ENCODE peak calls at places on chromosomes 6 and 20, in nine cellular contexts. A is pancreas, D is HFFc6, Q is cardiac fibroblast, G is retinal pigment epithelial cell, P is ovary, F is nephron progenitor cell, L is mesothelial cell of epicardium, N is foreskin fibroblast. B is an unnamed sample.

GRCh38 chr6:100700009-100700408 is 181.1 kb downstream of the ASCC3 start:
- DNase-seq in A (no peak), Q (no peak), F (no peak), D (no peak), P (no peak), G (no peak), L (no peak), N (no peak), B (no peak)

GRCh38 chr6:98834060-98835031 is at the start of gene POU3F2:
- DNase-seq in P (peak; percentile 87), L (peak; percentile 76), A (peak; percentile 67), Q (peak; percentile 83), F (peak; percentile 94), N (peak; percentile 68), G (peak; percentile 57), D (peak; percentile 70), B (peak; percentile 93)

GRCh38 chr6:54266400-54266923 is 41.8 kb upstream of the TINAG start:
- DNase-seq in P (no peak), Q (no peak), N (no peak), F (no peak), G (no peak), L (no peak), A (no peak), D (no peak), B (no peak)

GRCh38 chr6:83221886-83222479 is 28.8 kb downstream of the RWDD2A start:
- DNase-seq in G (no peak), A (no peak), P (no peak), Q (peak; percentile 71), F (no peak), D (peak; percentile 49), L (no peak), N (no peak), B (no peak)

GRCh38 chr20:44422083-44422482 is 53.6 kb upstream of the TTPAL start:
- DNase-seq in A (no peak), D (peak; percentile 48), P (no peak), Q (no peak), N (peak; percentile 68), G (no peak), L (no peak), F (no peak), B (no peak)

GRCh38 chr6:159044899-159045727 is at the start of gene TAGAP:
- DNase-seq in D (no peak), F (no peak), P (peak; percentile 58), N (peak; percentile 6), Q (no peak), L (no peak), A (peak; percentile 63), G (no peak), B (no peak)

GRCh38 chr6:138162104-138162946 is 586 bp downstream of the ARFGEF3 start:
- DNase-seq in A (peak; percentile 32), G (no peak), D (no peak), P (no peak), L (no peak), F (peak; percentile 42), N (peak; percentile 14), Q (no peak), B (no peak)

GRCh38 chr20:1108437-1108920 is 9.9 kb upstream of the PSMF1 start:
- DNase-seq in F (peak; percentile 70), A (no peak), P (no peak), L (no peak), G (no peak), D (peak; percentile 39), N (peak; percentile 21), Q (peak; percentile 47), B (peak; percentile 53)

GRCh38 chr20:46430921-46431712 is 24.7 kb upstream of the ELMO2 start:
- DNase-seq in F (no peak), L (no peak), D (no peak), G (no peak), Q (no peak), A (no peak), P (no peak), N (no peak), B (no peak)

GRCh38 chr20:32575805-32576204 is 9.3 kb downstream of the NOL4L start:
- DNase-seq in D (no peak), A (no peak), N (no peak), Q (no peak), F (no peak), L (no peak), G (no peak), P (no peak), B (no peak)

GRCh38 chr20:63268256-63268655 is 4.4 kb upstream of the ARFGAP1 start:
- DNase-seq in P (no peak), N (no peak), L (no peak), G (peak; percentile 51), Q (no peak), F (no peak), A (no peak), D (no peak), B (no peak)

GRCh38 chr20:11117808-11118528 is 444.2 kb upstream of the JAG1 start:
- DNase-seq in F (no peak), D (peak; percentile 25), P (no peak), L (no peak), Q (peak; percentile 53), G (no peak), A (peak; percentile 22), N (peak; percentile 69), B (no peak)

GRCh38 chr6:168737481-168737880 is 296.5 kb downstream of the SMOC2 start:
- DNase-seq in D (no peak), N (no peak), F (no peak), Q (peak; percentile 19), L (no peak), P (no peak), A (no peak), G (no peak), B (no peak)

GRCh38 chr6:85364354-85364753 is 85.5 kb upstream of the NT5E start:
- DNase-seq in D (peak; percentile 79), A (no peak), P (no peak), Q (peak; percentile 15), L (no peak), F (no peak), N (peak; percentile 79), G (no peak), B (no peak)

GRCh38 chr6:169702640-169703246 is 817 bp downstream of the C6orf120 start:
- DNase-seq in N (no peak), Q (peak; percentile 19), L (no peak), A (no peak), G (no peak), F (no peak), P (no peak), D (no peak), B (peak; percentile 6)

GRCh38 chr20:10673831-10674683 is at the start of gene JAG1:
- DNase-seq in L (peak; percentile 92), N (peak; percentile 93), Q (peak; percentile 98), A (peak; percentile 97), D (peak; percentile 82), P (peak; percentile 96), G (no peak), F (peak; percentile 95), B (peak; percentile 93)

GRCh38 chr6:40390144-40390800 is 196.9 kb downstream of the LRFN2 start:
- DNase-seq in A (no peak), F (no peak), G (no peak), D (no peak), N (no peak), L (no peak), Q (no peak), P (no peak), B (no peak)

GRCh38 chr20:59032713-59033059 is 551 bp upstream of the ATP5F1E start:
- DNase-seq in L (no peak), Q (peak; percentile 34), N (peak; percentile 43), D (peak; percentile 20), G (no peak), P (no peak), A (no peak), F (no peak), B (no peak)

GRCh38 chr20:22563062-22563965 is 21.1 kb downstream of the FOXA2 start:
- DNase-seq in L (no peak), A (no peak), P (no peak), Q (no peak), D (no peak), N (no peak), F (no peak), G (no peak), B (no peak)

GRCh38 chr20:25459111-25459830 is 51.8 kb downstream of the GINS1 start:
- DNase-seq in L (no peak), G (no peak), A (no peak), Q (no peak), P (no peak), F (no peak), D (no peak), N (no peak), B (no peak)

GRCh38 chr6:6646859-6647258 is 58.3 kb downstream of the LY86 start:
- DNase-seq in G (no peak), N (no peak), A (no peak), P (no peak), Q (no peak), L (no peak), F (no peak), D (no peak), B (no peak)
- TF ChIP-seq CTCF in G (no peak), N (no peak), A (no peak), P (no peak), Q (no peak), L (no peak), F (no peak), D (no peak), B (no peak)

GRCh38 chr20:37396520-37397075 is 50.7 kb downstream of the SRC start:
- DNase-seq in Q (no peak), A (no peak), G (no peak), P (no peak), F (peak; percentile 85), D (no peak), L (peak; percentile 53), N (no peak), B (peak; percentile 83)
- TF ChIP-seq CTCF in Q (no peak), A (no peak), G (no peak), P (no peak), F (peak; percentile 44), D (no peak), L (no peak), N (no peak), B (peak; percentile 57)

DNA sequence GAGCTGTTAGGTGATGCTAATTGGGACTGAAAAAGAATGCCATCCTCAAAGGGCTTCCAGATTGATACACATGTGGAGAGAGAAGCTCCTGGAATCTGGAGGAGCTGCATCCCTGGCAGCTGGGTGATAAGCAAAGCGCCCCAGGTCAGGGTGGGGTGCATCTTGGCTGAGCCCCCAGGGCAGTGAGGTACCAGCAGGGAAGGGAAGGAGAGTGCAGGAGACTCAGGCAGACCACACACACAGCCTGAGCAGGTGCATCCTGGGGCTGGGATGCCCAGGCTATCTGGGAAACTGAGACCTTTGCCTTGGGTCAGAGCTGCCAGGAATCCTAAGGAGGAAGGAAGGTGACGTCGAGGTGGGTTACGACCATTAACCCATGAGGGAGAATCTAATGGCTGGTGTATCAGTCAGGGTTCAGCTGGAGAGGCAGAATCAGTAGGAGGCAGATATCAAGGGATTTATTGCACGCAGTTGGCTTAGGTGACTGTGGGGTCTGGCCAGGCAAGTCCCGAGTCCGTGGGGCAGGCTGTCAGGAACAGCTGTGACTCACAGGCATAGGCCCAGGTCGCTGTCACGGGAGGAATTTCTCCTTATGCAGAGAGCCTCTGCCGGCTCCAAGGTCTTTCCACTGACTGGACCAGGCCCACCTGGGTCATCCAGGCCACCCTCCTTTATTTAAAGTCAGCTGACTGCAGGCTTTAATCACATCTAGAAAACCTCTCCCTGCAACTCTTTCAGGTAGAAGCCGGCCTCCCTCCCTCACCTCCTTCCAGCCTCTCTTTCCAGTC is 261.1 kb downstream of the BMP7 start:
- DNase-seq in P (no peak), L (no peak), A (no peak), F (no peak), G (no peak), D (no peak), Q (no peak), N (no peak), B (no peak)
- TF ChIP-seq CTCF in P (no peak), L (no peak), A (no peak), F (no peak), G (no peak), D (no peak), Q (no peak), N (no peak), B (no peak)

GRCh38 chr20:4613718-4614620 is 107.7 kb upstream of the PRND start:
- DNase-seq in F (peak; percentile 23), D (peak; percentile 57), P (peak; percentile 31), N (no peak), Q (peak; percentile 72), L (no peak), G (peak; percentile 63), A (peak; percentile 31), B (peak; percentile 25)
- TF ChIP-seq CTCF in F (no peak), D (peak; percentile 81), P (peak; percentile 30), N (peak; percentile 47), Q (peak; percentile 43), L (no peak), G (peak; percentile 64), A (no peak), B (peak; percentile 35)

B was measured in neural crest cell.